ENCODE peak calls at places on chromosomes 2 and 18, in eight cellular contexts. G is foreskin keratinocyte, A is AG08396, J is GM04503, O is breast epithelium, L is fibroblast of pulmonary artery, P is NCI-H146, X is substantia nigra. Z is an unnamed sample.

GRCh38 chr18:49444599-49444998 is 15.8 kb downstream of the DYM start:
- DNase-seq in G (no peak), A (no peak), J (no peak), O (no peak), L (no peak), P (no peak), X (no peak), Z (no peak)

GRCh38 chr2:11596801-11597200 is 63.0 kb downstream of the GREB1 start:
- DNase-seq in G (no peak), A (no peak), J (no peak), O (no peak), L (no peak), P (no peak), X (no peak), Z (no peak)

GRCh38 chr2:30717081-30717650 is 90.1 kb downstream of the CAPN13 start:
- DNase-seq in G (no peak), A (no peak), J (no peak), O (no peak), L (no peak), P (no peak), X (no peak), Z (no peak)

GRCh38 chr2:27171351-27171848 is 22.6 kb downstream of the TCF23 start:
- DNase-seq in G (no peak), A (no peak), J (no peak), O (no peak), L (no peak), P (peak), X (no peak), Z (no peak)

GRCh38 chr2:164910091-164910899 is 45.0 kb downstream of the SLC38A11 start:
- DNase-seq in G (peak), A (no peak), J (no peak), O (no peak), L (peak), P (peak), X (no peak), Z (no peak)

GRCh38 chr2:234986866-234987720 is 35.3 kb downstream of the SH3BP4 start:
- DNase-seq in G (no peak), A (no peak), J (no peak), O (no peak), L (no peak), P (no peak), X (no peak), Z (no peak)

GRCh38 chr18:76259012-76259568 is 236.0 kb downstream of the ZNF516 start:
- DNase-seq in G (no peak), A (no peak), J (no peak), O (no peak), L (no peak), P (no peak), X (no peak), Z (peak)

GRCh38 chr2:2331905-2332280 is 818 bp upstream of the MYT1L start:
- DNase-seq in G (no peak), A (no peak), J (no peak), O (no peak), L (no peak), P (peak), X (no peak), Z (no peak)

GRCh38 chr2:222418734-222419133 is 5.6 kb upstream of the SGPP2 start:
- DNase-seq in G (no peak), A (no peak), J (no peak), O (no peak), L (no peak), P (no peak), X (no peak), Z (no peak)

GRCh38 chr18:35616664-35617423 is 35.3 kb downstream of the GALNT1 start:
- DNase-seq in G (peak), A (peak), J (no peak), O (no peak), L (peak), P (no peak), X (peak), Z (peak)